ENCODE peak calls at places on chromosomes 3 and 15, in five cellular contexts. M is A549, K is IMR-90, C is ovary, X is H1. F is an unnamed sample.

GRCh38 chr3:105806361-105806760 is 62.5 kb downstream of the CBLB start:
- DNase-seq in M (peak), K (peak), C (no peak), X (no peak), F (peak)

GRCh38 chr15:38695249-38696119 is 130.9 kb upstream of the RASGRP1 start:
- DNase-seq in M (no peak), K (no peak), C (no peak), X (no peak), F (no peak)

GRCh38 chr3:57434041-57434440 is 110.1 kb downstream of the DNAH12 start:
- DNase-seq in M (peak), K (peak), C (no peak), X (no peak), F (peak)

GRCh38 chr3:30188713-30189112 is 417.7 kb upstream of the TGFBR2 start:
- DNase-seq in M (no peak), K (peak), C (no peak), X (no peak), F (no peak)

GRCh38 chr3:98779936-98780335 is 16.8 kb downstream of the ST3GAL6 start:
- DNase-seq in M (no peak), K (peak), C (no peak), X (no peak), F (no peak)

GRCh38 chr3:148880681-148881080 is 15.6 kb downstream of the CPA3 start:
- DNase-seq in M (peak), K (no peak), C (no peak), X (no peak), F (peak)

GRCh38 chr15:65379986-65380385 is 2.2 kb upstream of the IGDCC3 start:
- DNase-seq in M (no peak), K (no peak), C (no peak), X (no peak), F (no peak)

GRCh38 chr3:40143283-40144090 is 166.0 kb upstream of the EIF1B start:
- DNase-seq in M (no peak), K (no peak), C (no peak), X (no peak), F (no peak)

GRCh38 chr3:195112361-195112791 is 158.6 kb downstream of the XXYLT1 start:
- DNase-seq in M (no peak), K (no peak), C (no peak), X (no peak), F (no peak)

GRCh38 chr3:74789111-74789510 is 174.7 kb upstream of the CNTN3 start:
- DNase-seq in M (no peak), K (peak), C (no peak), X (no peak), F (no peak)

GRCh38 chr15:33057845-33058244 is 136.7 kb downstream of the FMN1 start:
- DNase-seq in M (no peak), K (no peak), C (no peak), X (no peak), F (no peak)

GRCh38 chr3:43872901-43873300 is 182.2 kb downstream of the ABHD5 start:
- DNase-seq in M (peak), K (peak), C (no peak), X (peak), F (no peak)

GRCh38 chr3:94004301-94004910 is 24.0 kb downstream of the STX19 start:
- DNase-seq in M (peak), K (peak), C (no peak), X (no peak), F (peak)

GRCh38 chr15:28112962-28113361 is 13.8 kb upstream of the OCA2 start:
- DNase-seq in M (no peak), K (no peak), C (no peak), X (peak), F (no peak)

GRCh38 chr3:143847787-143848631 is at the start of gene SLC9A9:
- DNase-seq in M (peak), K (peak), C (no peak), X (no peak), F (peak)

GRCh38 chr3:182165234-182165633 is 453.5 kb downstream of the SOX2 start:
- DNase-seq in M (no peak), K (no peak), C (no peak), X (no peak), F (no peak)

GRCh38 chr15:55289011-55289572 is 521 bp downstream of the RAB27A start:
- DNase-seq in M (peak), K (peak), C (peak), X (peak), F (peak)

GRCh38 chr3:141485578-141486415 is 1.0 kb upstream of the RASA2 start:
- DNase-seq in M (peak), K (peak), C (no peak), X (no peak), F (peak)

GRCh38 chr3:39295184-39295775 is 15.4 kb upstream of the CX3CR1 start:
- DNase-seq in M (no peak), K (no peak), C (no peak), X (no peak), F (no peak)

GRCh38 chr15:93366387-93367100 is 277.5 kb upstream of the RGMA start:
- DNase-seq in M (no peak), K (no peak), C (no peak), X (no peak), F (no peak)

GRCh38 chr15:45665261-45665660 is 30.4 kb downstream of the SQOR start:
- DNase-seq in M (no peak), K (no peak), C (no peak), X (no peak), F (no peak)

GRCh38 chr3:186241910-186242821 is 119.9 kb downstream of the DGKG start:
- DNase-seq in M (peak), K (peak), C (peak), X (peak), F (peak)

GRCh38 chr3:173838644-173839043 is 441.1 kb downstream of the NLGN1 start:
- DNase-seq in M (no peak), K (no peak), C (no peak), X (no peak), F (no peak)

GRCh38 chr3:171967932-171968678 is 71.3 kb upstream of the FNDC3B start:
- DNase-seq in M (no peak), K (peak), C (no peak), X (no peak), F (no peak)

GRCh38 chr15:41494922-41495735 is 1.5 kb downstream of the ITPKA start:
- DNase-seq in M (no peak), K (no peak), C (no peak), X (peak), F (peak)

GRCh38 chr3:159139326-159139725 is 337.5 kb downstream of the MFSD1 start:
- DNase-seq in M (no peak), K (no peak), C (no peak), X (no peak), F (no peak)

DNA sequence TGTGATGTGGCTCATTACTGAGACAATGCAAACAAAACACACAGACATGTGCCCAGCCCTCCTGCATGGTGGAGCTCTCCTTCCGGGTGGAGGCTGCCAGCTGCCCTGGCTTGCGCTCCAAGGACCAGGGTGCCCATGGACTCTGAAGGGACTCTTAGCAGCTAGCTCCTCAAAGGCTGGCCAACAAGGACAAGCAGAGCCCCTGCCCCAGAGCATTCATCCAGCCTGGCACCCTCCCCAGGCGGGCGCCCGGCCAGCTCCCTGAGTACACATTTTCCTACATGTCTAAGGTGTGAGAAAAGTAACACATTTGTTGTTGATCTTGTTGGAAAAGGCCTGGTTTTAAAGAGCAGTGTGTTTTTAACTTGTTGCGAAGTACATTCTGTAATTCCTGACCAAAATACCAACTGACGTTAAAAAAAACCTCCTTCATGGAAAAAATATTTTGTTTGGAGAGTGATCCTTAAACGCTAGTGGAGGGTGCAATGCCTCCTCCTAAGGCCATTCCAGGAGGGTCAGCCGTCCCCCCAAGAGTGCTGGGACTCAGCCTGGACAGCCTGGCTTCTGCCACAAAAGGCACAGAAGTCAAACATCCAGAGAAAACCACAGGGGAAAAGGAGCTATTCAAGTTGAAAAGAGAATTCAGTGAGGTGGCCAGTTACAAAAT is 86.9 kb downstream of the KLF15 start:
- DNase-seq in M (no peak), K (peak), C (peak), X (no peak), F (no peak)
- TF ChIP-seq POLR2A in M (no peak), K (no peak), C (no peak), X (no peak), F (no peak)

DNA sequence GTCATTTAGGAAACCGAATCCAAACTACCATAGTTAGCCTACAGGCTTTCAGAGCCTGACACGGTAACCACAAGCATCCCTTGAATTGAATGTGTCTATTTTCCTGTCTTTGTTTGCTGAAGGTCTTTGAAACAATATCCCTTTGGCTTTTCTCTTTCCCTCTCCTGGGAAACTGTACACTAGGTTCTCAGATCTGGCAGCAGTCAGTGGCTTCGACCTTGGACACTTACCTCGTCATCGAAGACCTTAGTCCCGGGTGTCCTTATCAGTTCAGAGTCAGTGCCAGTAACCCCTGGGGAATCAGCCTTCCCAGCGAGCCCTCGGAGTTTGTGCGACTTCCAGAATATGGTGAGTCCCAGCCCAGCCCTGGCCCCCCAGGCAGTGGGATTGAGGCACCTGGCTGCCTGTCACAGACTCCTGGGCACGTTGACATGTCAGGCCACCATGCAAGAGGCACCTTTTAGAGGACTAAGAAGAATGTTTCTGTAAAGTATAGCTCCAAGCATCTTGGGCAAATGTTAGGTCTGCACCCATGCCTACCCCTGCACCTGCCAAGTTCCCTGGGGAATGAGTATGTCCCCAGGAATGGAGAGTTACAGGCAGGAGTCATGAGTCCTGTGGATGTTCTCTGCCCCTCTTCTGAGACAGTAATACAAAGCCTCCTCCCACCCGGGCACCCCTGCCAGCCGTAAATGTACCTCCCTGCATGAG is 30.4 kb upstream of the UMPS start:
- DNase-seq in M (no peak), K (no peak), C (no peak), X (no peak), F (no peak)
- TF ChIP-seq POLR2A in M (no peak), K (no peak), C (no peak), X (no peak), F (no peak)

GRCh38 chr15:78075490-78076230 is 1.9 kb downstream of the TBC1D2B start:
- DNase-seq in M (no peak), K (peak), C (peak), X (no peak), F (no peak)
- TF ChIP-seq POLR2A in M (no peak), K (peak), C (no peak), X (peak), F (no peak)

GRCh38 chr3:126473292-126474168 is 2.2 kb downstream of the ZXDC start:
- DNase-seq in M (no peak), K (no peak), C (no peak), X (no peak), F (no peak)

GRCh38 chr3:126469479-126469878 is 6.2 kb downstream of the ZXDC start:
- DNase-seq in M (no peak), K (no peak), C (no peak), X (no peak), F (no peak)

GRCh38 chr3:126475411-126476114 is at the start of gene ZXDC:
- DNase-seq in M (peak), K (peak), C (peak), X (peak), F (peak)

GRCh38 chr3:126474498-126475410 is 937 bp downstream of the ZXDC start:
- DNase-seq in M (peak), K (peak), C (no peak), X (peak), F (peak)

DNA sequence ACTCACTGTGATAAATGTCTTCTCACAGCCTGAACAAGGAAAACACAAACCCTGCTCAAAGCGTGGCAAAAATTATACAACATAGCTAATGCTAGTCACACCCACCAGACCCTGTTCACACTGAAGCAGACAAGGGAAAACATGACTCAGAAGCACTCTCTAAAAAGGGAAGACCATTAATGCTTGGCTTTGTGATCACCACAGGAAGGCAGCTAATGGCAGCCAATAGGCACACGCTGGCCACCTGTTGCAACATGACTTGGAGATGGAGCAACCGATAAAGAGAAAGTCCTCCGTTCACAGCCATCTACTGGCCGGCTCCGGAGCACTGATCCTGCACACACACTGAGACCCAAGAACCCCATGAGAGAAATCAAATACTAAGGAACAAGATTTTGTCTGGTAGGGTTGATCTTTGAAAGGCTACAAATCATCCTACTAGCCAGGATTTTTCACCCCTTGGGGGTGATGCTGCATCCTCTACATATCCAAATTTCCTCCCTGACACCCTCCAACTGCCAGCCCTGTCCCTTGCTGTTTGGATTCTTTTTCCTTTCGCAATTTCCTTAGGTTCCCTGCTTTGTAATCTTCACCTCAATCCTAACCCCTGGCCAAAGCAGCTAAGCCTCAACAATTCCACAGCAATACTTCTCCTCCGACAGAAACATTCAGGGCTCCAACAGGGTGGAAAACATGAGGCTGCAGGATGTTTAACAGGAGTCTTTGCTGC is 3.2 kb downstream of the ZXDC start:
- DNase-seq in M (peak), K (peak), C (no peak), X (no peak), F (peak)
- TF ChIP-seq POLR2A in M (no peak), K (no peak), C (no peak), X (no peak), F (peak)

GRCh38 chr15:40323239-40323952 is at the start of gene INAFM2:
- DNase-seq in M (peak), K (peak), C (peak), X (peak), F (peak)
- TF ChIP-seq POLR2A in M (peak), K (peak), C (no peak), X (peak), F (peak)

GRCh38 chr15:67091073-67091965 is 25.9 kb downstream of the SMAD3 start:
- DNase-seq in M (peak), K (peak), C (peak), X (no peak), F (peak)

GRCh38 chr15:67087507-67088172 is 22.2 kb downstream of the SMAD3 start:
- DNase-seq in M (no peak), K (no peak), C (no peak), X (no peak), F (no peak)

GRCh38 chr15:67090297-67091072 is 25.1 kb downstream of the SMAD3 start:
- DNase-seq in M (no peak), K (no peak), C (no peak), X (no peak), F (peak)

GRCh38 chr15:67091966-67092677 is 26.7 kb downstream of the SMAD3 start:
- DNase-seq in M (no peak), K (no peak), C (no peak), X (no peak), F (peak)

GRCh38 chr15:67089218-67090193 is 24.1 kb downstream of the SMAD3 start:
- DNase-seq in M (peak), K (peak), C (no peak), X (no peak), F (no peak)
- TF ChIP-seq POLR2A in M (no peak), K (peak), C (no peak), X (no peak), F (no peak)

DNA sequence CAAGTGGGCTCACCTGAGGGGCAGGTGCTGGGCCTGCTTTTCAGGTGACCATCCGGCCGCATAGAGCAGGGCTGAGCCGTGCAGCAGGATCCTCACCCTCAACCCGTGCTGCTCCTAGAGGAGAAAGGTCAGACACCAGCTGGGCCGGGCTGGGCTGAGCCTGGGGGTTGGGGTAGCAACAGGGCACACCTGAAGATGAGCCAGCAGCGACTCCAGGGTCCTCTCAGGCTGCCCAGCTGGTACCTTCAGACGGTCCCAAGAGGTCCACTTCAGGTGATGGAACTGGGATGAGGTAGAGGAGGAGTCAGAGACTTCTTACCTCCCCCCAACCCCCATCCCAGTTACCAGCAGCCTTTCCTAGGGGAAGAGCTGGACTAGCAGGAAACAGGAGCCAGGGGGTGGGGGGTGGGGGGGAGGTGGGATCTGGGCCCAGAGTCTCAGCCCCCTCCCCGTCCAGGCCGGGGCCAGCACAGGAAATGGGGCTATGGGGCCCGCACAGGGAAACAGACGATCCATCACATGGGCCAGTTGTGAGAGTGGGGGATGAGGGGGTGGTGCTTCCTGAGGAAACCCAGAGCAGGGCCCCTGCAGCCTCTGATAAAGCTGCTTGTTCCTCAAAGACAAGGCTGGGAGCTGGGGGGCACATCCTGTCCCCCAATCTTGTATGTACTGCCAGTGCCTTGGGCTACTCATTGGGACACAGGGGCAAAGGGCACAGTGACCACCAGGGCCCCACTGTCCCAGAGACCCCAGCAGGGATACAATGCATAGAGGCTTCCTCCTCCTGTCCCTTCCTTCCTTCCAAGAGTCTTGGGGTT is 3.0 kb downstream of the INKA1 start:
- DNase-seq in M (no peak), K (no peak), C (peak), X (no peak), F (peak)
- TF ChIP-seq POLR2A in M (no peak), K (no peak), C (no peak), X (no peak), F (no peak)

DNA sequence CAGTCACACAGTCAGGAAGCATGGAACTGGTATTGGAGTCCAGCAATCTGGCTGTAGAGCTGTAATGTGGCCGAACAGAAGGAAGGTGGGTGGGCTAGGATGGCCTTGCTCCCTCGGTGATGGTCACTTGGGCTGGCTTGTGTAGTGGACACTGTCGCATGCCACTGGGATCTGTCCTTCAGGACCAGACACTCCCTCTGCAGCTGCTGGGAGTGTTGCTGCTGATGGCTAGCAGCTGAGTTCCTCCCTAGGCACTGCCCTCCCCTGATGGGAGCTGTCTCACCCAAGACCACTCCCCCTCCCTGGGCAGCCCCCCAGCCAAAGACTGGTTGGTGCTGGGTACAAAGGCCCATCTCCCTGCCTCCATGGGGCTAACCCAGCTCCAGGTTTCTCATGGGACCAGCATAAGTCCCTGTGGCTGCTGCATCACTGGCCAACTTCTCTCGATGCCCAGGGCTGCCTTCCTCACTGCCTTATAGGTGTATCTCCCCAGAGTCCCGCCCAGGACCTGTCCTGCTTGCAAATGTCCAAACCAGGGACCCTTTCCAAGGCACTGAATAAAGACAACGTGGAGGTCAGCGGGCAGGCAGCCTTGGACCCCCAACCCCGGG is 48.4 kb downstream of the WNT7A start:
- DNase-seq in M (no peak), K (no peak), C (no peak), X (no peak), F (no peak)
- TF ChIP-seq POLR2A in M (no peak), K (no peak), C (no peak), X (no peak), F (no peak)

GRCh38 chr3:170641510-170642236 is 55.8 kb upstream of the SLC7A14 start:
- DNase-seq in M (no peak), K (peak), C (no peak), X (no peak), F (peak)
- TF ChIP-seq POLR2A in M (no peak), K (no peak), C (no peak), X (no peak), F (no peak)

F was measured in erythroblast.